ENCODE peak calls at places on chromosomes 6 and 20, in five cellular contexts. A, X, P, Q and V are unnamed samples.

GRCh38 chr6:145886228-145886956 is 71.8 kb upstream of the FBXO30 start:
- DNase-seq in A (no peak), X (no peak), P (peak; percentile 50), Q (no peak), V (peak; percentile 15)

GRCh38 chr6:30568245-30568644 is 3.0 kb upstream of the ABCF1 start:
- DNase-seq in A (no peak), P (no peak), X (no peak), Q (no peak), V (no peak)

GRCh38 chr6:154569136-154569862 is 58.8 kb upstream of the CNKSR3 start:
- DNase-seq in A (no peak), P (no peak), Q (no peak), X (no peak), V (no peak)

GRCh38 chr6:100999034-100999597 is 118.0 kb upstream of the ASCC3 start:
- DNase-seq in X (no peak), Q (no peak), P (no peak), A (no peak), V (no peak)

GRCh38 chr6:32857156-32857891 is 3.3 kb downstream of the PSMB9 start:
- DNase-seq in X (no peak), P (no peak), Q (no peak), A (no peak), V (no peak)

GRCh38 chr20:35776513-35777101 is 4.8 kb downstream of the PHF20 start:
- DNase-seq in P (peak; percentile 35), X (peak; percentile 44), A (no peak), Q (no peak), V (no peak)

GRCh38 chr20:63064745-63065711 is 58.3 kb upstream of the BHLHE23 start:
- DNase-seq in X (no peak), P (no peak), Q (peak; percentile 66), A (no peak), V (no peak)

GRCh38 chr6:154306696-154307095 is 49.9 kb downstream of the IPCEF1 start:
- DNase-seq in P (no peak), A (no peak), X (no peak), Q (no peak), V (no peak)

GRCh38 chr6:126033696-126034095 is 47.4 kb downstream of the TRMT11 start:
- DNase-seq in Q (peak; percentile 32), P (peak; percentile 92), A (peak; percentile 93), X (peak; percentile 17), V (peak; percentile 51)

GRCh38 chr6:52739627-52740026 is 23.6 kb downstream of the GSTA2 start:
- DNase-seq in P (no peak), A (no peak), Q (no peak), X (no peak), V (no peak)

GRCh38 chr6:92024071-92024470 is 1395.3 kb downstream of the EPHA7 start:
- DNase-seq in P (no peak), Q (no peak), A (no peak), X (no peak), V (no peak)

DNA sequence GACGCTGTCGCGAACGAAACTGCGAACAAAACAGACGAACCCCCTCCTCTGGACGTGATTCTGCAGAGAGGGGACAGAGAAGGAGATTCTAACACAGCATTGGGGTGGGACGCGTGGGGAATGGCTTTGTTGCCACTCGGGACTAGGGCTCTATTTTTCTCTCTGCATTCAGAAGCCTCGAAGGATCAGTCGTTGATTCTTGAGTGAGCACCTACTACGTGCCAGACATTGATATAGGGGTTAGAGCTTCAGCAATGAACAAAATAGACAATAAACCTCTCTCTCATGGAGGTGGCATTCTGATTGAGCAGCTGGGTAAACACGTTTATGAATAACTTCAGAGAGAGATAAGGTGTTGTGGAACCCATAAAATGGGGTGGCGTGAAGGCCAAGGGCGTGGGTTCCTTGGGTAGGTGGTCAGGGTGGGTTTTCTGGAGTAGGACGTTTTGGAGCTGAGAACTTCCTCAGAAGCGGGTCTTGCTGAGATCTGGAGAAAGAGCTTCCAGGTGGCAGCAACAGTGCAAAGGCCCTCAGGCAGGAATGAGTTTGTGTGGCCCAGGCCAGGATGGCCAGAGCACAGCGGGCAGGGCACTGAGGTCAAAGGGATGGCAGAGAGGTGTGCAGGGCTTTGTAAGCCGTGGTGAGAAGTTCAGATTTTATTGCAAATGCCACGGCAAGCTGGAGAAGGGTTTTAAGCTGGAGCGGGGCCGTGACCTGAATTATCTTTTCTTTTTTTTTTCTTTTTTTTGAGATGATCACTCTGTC is 882 bp downstream of the SLC2A10 start:
- DNase-seq in Q (no peak), A (no peak), X (no peak), P (peak; percentile 15), V (no peak)
- H3K4me3 ChIP-seq in Q (peak overlapping the region; percentile 66), A (peak overlapping the region; percentile 55), X (peak overlapping the region; percentile 86), P (peak overlapping the region; percentile 58), V (peak overlapping the region; percentile 67)

GRCh38 chr6:16737926-16738325 is 23.3 kb downstream of the ATXN1 start:
- DNase-seq in Q (no peak), X (no peak), A (no peak), P (no peak), V (no peak)

GRCh38 chr6:16735014-16735413 is 26.2 kb downstream of the ATXN1 start:
- DNase-seq in A (no peak), Q (no peak), X (no peak), P (no peak), V (no peak)

GRCh38 chr6:16737389-16737788 is 23.9 kb downstream of the ATXN1 start:
- DNase-seq in P (peak; percentile 60), Q (no peak), X (no peak), A (no peak), V (no peak)

GRCh38 chr6:16739329-16739801 is 21.9 kb downstream of the ATXN1 start:
- DNase-seq in Q (no peak), A (no peak), X (no peak), P (peak; percentile 85), V (peak; percentile 86)

DNA sequence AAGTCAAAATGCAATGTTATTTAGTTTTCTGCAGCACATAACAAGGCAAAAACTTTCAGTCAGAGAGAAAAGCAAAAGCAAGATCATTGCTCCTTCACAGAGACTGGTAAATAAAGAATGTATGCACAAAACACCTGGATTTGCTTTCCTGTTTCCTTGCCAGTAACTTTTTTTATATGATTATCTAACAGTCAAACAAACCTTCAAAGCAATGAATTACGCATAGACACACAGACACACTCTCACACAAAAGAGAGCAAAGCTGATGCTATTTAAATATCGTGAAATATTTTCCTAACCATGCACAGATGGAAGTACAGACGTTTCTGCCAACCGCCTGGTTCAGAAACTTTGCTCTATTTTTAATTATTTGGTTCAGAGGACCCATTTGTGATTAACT is 24.4 kb downstream of the ATXN1 start:
- DNase-seq in Q (no peak), A (no peak), X (no peak), P (no peak), V (no peak)
- H3K4me3 ChIP-seq in Q (no peak overlapping the region), A (no peak overlapping the region), X (no peak overlapping the region), P (no peak overlapping the region), V (no peak overlapping the region)

GRCh38 chr20:8132632-8133587 is 844 bp downstream of the PLCB1 start:
- DNase-seq in P (no peak), X (peak; percentile 68), Q (peak; percentile 66), A (no peak), V (no peak)
- H3K4me3 ChIP-seq in P (peak overlapping the region; percentile 54), X (peak overlapping the region; percentile 93), Q (peak overlapping the region; percentile 60), A (peak overlapping the region; percentile 49), V (peak overlapping the region; percentile 54)

GRCh38 chr6:142015011-142015410 is 117.7 kb upstream of the GJE1 start:
- DNase-seq in P (peak; percentile 47), A (no peak), Q (no peak), X (no peak), V (no peak)
- H3K4me3 ChIP-seq in P (no peak overlapping the region), A (no peak overlapping the region), Q (no peak overlapping the region), X (no peak overlapping the region), V (peak overlapping the region; percentile 24)

GRCh38 chr6:83183082-83183828 is 9.8 kb downstream of the PGM3 start:
- DNase-seq in P (peak; percentile 72), Q (no peak), A (no peak), X (no peak), V (peak; percentile 75)
- H3K4me3 ChIP-seq in P (no peak overlapping the region), Q (no peak overlapping the region), A (no peak overlapping the region), X (no peak overlapping the region), V (no peak overlapping the region)

DNA sequence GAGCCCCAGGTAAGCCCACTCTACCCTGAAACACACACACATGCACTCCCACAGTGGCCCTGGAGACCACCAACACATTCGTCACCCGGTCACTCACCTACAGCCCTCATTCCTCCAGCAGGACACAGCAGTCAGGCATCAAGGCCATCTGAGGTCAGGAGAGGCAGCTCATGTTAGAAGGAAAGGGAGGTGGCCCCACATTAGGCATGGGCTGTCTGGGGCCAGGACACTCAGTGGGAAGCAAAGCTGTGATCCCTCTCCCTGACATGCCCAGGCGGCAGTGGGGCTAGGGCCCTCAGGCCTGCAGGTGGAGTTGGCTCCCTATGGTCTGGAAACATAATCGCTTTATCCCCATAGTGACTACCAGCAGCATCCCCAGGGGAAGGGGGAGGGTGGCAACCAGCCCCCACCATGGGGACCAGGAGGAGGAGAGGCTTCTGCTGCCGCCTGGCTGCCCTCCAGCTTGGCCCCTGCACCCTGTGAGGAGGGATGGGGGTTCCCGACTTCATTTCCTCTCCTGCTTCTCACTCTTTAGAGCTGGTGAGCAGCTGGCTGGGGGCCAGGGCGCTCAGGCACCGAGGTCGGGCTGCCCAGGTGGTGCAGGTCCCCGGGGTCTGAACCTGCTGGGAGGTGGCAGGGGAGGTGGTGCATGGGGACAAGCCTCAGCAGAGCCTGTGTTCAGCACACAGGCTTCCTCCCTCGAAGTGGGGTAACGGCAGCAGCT is 76.6 kb upstream of the CST7 start:
- DNase-seq in X (no peak), P (no peak), A (no peak), Q (no peak), V (no peak)
- H3K4me3 ChIP-seq in X (no peak overlapping the region), P (no peak overlapping the region), A (no peak overlapping the region), Q (no peak overlapping the region), V (no peak overlapping the region)

GRCh38 chr6:2853766-2854393 is 12.2 kb upstream of the SERPINB1 start:
- DNase-seq in A (no peak), Q (no peak), P (peak; percentile 82), X (no peak), V (no peak)
- H3K4me3 ChIP-seq in A (peak overlapping the region; percentile 26), Q (peak overlapping the region; percentile 19), P (peak overlapping the region; percentile 43), X (peak overlapping the region; percentile 27), V (peak overlapping the region; percentile 59)

GRCh38 chr6:96821034-96821433 is 16.2 kb downstream of the GPR63 start:
- DNase-seq in A (no peak), Q (no peak), X (no peak), P (no peak), V (no peak)

GRCh38 chr6:96814581-96814980 is 22.7 kb downstream of the GPR63 start:
- DNase-seq in P (no peak), A (no peak), Q (no peak), X (no peak), V (no peak)

GRCh38 chr6:96811670-96812069 is 25.6 kb downstream of the GPR63 start:
- DNase-seq in Q (no peak), P (no peak), X (no peak), A (no peak), V (no peak)

GRCh38 chr6:96812077-96812703 is 25.1 kb downstream of the GPR63 start:
- DNase-seq in A (peak; percentile 20), X (no peak), Q (no peak), P (peak; percentile 54), V (no peak)

DNA sequence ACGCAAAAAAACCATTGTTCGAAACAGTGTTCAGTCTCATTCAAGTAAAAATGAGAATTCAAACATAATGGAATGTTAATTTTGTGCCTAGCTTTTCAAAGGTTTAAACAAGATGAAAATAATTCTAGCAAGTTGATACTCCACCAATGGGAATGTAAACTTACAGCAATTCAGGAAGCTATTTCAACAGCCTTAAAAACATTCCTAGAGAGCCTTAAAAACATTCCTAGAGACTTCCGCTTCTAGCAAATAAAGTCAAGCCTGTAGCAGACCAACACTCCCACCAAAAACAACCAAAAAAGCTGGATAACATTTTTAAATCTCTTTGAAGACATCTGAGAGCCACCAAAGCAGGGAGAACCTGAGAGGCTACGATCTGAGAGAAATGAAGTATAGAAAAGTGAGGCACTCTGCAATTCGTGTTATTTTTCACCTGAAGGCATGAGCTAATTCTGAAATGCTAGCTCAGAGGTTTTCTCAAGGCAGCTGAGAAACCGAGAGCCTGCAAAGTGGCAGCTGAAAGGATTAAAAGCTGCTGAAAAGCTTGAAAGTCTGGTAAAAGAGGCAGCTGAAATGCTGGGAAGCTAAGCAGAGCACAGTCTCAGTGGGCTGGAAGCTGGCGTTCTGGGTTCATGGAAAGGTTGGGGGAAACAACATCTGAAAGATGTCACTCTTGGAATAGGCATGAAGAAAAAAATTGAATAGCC is 20.9 kb downstream of the GPR63 start:
- DNase-seq in A (no peak), X (no peak), Q (peak; percentile 11), P (peak; percentile 29), V (no peak)
- H3K4me3 ChIP-seq in A (no peak overlapping the region), X (no peak overlapping the region), Q (no peak overlapping the region), P (no peak overlapping the region), V (no peak overlapping the region)